ENCODE peak calls at places on chromosomes 7 and 10, in four cellular contexts. J, D, I and V are unnamed samples.

GRCh38 chr7:4751398-4751947 is 23.9 kb upstream of the AP5Z1 start:
- DNase-seq in J (no peak), D (no peak), I (no peak), V (no peak)

GRCh38 chr7:105656922-105657521 is 75.7 kb upstream of the EFCAB10 start:
- DNase-seq in J (no peak), D (peak; percentile 79), I (peak; percentile 67), V (no peak)

GRCh38 chr10:4512557-4513286 is 313.3 kb upstream of the AKR1E2 start:
- DNase-seq in J (no peak), D (peak; percentile 39), I (peak; percentile 33), V (peak; percentile 59)

GRCh38 chr7:78062214-78062613 is 263.6 kb downstream of the PHTF2 start:
- DNase-seq in J (no peak), D (no peak), I (no peak), V (no peak)

GRCh38 chr10:99977916-99978315 is 31.8 kb downstream of the DNMBP start:
- DNase-seq in J (no peak), D (no peak), I (no peak), V (no peak)

GRCh38 chr7:134820778-134821177 is 41.3 kb downstream of the CALD1 start:
- DNase-seq in J (no peak), D (no peak), I (no peak), V (no peak)

GRCh38 chr7:102916426-102916825 is 3.6 kb downstream of the LRRC17 start:
- DNase-seq in J (no peak), D (no peak), I (no peak), V (no peak)

GRCh38 chr10:113991091-113991860 is 52.4 kb upstream of the ADRB1 start:
- DNase-seq in J (no peak), D (no peak), I (no peak), V (no peak)

GRCh38 chr7:42574693-42575084 is 337.2 kb downstream of the C7orf25 start:
- DNase-seq in J (no peak), D (no peak), I (no peak), V (no peak)

GRCh38 chr7:89771003-89771636 is 383.1 kb upstream of the STEAP1 start:
- DNase-seq in J (no peak), D (no peak), I (no peak), V (no peak)

GRCh38 chr10:93821051-93821772 is 63.5 kb downstream of the LGI1 start:
- DNase-seq in J (peak; percentile 12), D (no peak), I (peak; percentile 10), V (no peak)

GRCh38 chr10:63671317-63671937 is 150.2 kb downstream of the REEP3 start:
- DNase-seq in J (no peak), D (no peak), I (no peak), V (no peak)

GRCh38 chr7:155729847-155730246 is 82.4 kb downstream of the SHH start:
- DNase-seq in J (no peak), D (peak; percentile 34), I (no peak), V (peak; percentile 77)

GRCh38 chr10:34489436-34489835 is 325.7 kb downstream of the PARD3 start:
- DNase-seq in J (no peak), D (no peak), I (no peak), V (no peak)

GRCh38 chr10:101686133-101686925 is 8.6 kb downstream of the FBXW4 start:
- DNase-seq in J (no peak), D (no peak), I (no peak), V (no peak)

GRCh38 chr7:26583094-26583493 is 281.3 kb downstream of the SKAP2 start:
- DNase-seq in J (no peak), D (no peak), I (no peak), V (no peak)

GRCh38 chr7:42217548-42217947 is 19.5 kb downstream of the GLI3 start:
- DNase-seq in J (no peak), D (no peak), I (no peak), V (no peak)

DNA sequence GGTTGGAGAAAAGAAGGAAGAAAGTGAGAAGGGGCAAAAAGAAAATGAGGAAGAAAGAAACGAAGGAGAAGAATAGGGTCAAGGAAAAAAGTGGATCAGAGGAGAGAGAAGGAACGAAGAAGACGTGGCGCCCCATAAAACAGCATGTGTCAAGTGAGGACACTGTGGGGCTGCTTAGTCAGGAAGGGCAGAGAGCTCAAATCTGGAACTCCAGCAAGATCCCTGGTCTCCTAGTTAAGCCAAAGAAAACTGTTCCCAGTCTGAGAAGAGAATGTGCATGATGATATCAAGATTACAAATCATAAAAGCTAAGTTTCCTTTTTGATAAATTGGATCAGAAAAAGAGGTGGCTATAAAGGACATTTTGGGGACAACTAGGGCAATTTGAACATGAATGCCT is 33.0 kb downstream of the CREB3L2 start:
- DNase-seq in J (no peak), D (no peak), I (no peak), V (no peak)
- H3K27ac ChIP-seq in J (no peak overlapping the region), D (no peak overlapping the region), I (no peak overlapping the region), V (no peak overlapping the region)

GRCh38 chr7:28088032-28088431 is 92.6 kb downstream of the JAZF1 start:
- DNase-seq in J (no peak), D (no peak), I (no peak), V (no peak)

GRCh38 chr7:28093617-28094232 is 86.9 kb downstream of the JAZF1 start:
- DNase-seq in J (peak; percentile 87), D (peak; percentile 71), I (peak; percentile 62), V (peak; percentile 72)

GRCh38 chr7:28086198-28086597 is 94.4 kb downstream of the JAZF1 start:
- DNase-seq in J (no peak), D (no peak), I (no peak), V (no peak)

GRCh38 chr7:28091190-28091589 is 89.4 kb downstream of the JAZF1 start:
- DNase-seq in J (no peak), D (no peak), I (no peak), V (no peak)

GRCh38 chr7:28089120-28089714 is 91.4 kb downstream of the JAZF1 start:
- DNase-seq in J (no peak), D (no peak), I (no peak), V (no peak)
- H3K4me1 ChIP-seq in J (no peaks in the 10 kb centered on the region), D (no peaks in the 10 kb centered on the region), I (peaks cover 6% of the 10 kb centered on the region), V (no peaks in the 10 kb centered on the region)

GRCh38 chr7:94512735-94513564 is 3.3 kb downstream of the CASD1 start:
- DNase-seq in J (no peak), D (peak; percentile 63), I (no peak), V (no peak)
- H3K27ac ChIP-seq in J (no peak overlapping the region), D (peak overlapping the region; percentile 96), I (no peak overlapping the region), V (no peak overlapping the region)

GRCh38 chr7:1608318-1608717 is 38.5 kb upstream of the PSMG3 start:
- DNase-seq in J (no peak), D (no peak), I (no peak), V (no peak)
- H3K4me1 ChIP-seq in J (no peaks in the 10 kb centered on the region), D (no peaks in the 10 kb centered on the region), I (peaks cover 10% of the 10 kb centered on the region), V (no peaks in the 10 kb centered on the region)

GRCh38 chr7:141294122-141294829 is 220.4 kb downstream of the TMEM178B start:
- DNase-seq in J (no peak), D (no peak), I (no peak), V (no peak)

GRCh38 chr7:141290951-141291350 is 217.1 kb downstream of the TMEM178B start:
- DNase-seq in J (no peak), D (no peak), I (no peak), V (no peak)

GRCh38 chr7:141291541-141291940 is 217.7 kb downstream of the TMEM178B start:
- DNase-seq in J (no peak), D (no peak), I (no peak), V (no peak)

GRCh38 chr7:141290365-141290764 is 216.5 kb downstream of the TMEM178B start:
- DNase-seq in J (no peak), D (no peak), I (no peak), V (no peak)

DNA sequence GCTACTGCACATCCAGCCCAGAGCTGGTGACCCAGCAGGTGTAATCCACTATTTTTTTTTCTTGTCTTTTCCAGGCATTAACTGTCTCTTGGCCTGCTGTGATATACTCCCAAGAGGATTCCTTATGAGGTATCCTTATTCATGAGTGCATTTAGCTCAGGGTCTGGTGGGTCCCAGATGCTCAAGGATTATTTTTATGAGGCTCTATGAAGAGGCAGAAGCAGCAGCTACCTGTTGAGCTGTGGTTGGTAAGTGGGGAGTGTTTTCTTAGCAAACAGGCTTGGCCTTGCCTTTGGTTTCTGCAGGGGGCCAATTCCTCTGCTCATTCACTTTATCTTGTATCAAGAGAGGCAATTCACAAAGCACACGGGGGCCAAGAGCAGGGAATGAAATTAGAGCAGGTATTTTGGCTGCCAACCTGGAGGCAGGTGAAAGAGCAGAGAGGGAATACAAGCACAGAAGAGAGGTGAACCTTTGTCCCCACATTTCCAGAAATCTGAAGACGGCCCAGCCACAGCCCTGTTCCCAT is 221.6 kb downstream of the TMEM178B start:
- DNase-seq in J (no peak), D (no peak), I (no peak), V (no peak)
- H3K27ac ChIP-seq in J (no peak overlapping the region), D (no peak overlapping the region), I (no peak overlapping the region), V (no peak overlapping the region)